ENCODE peak calls at places on chromosomes 11 and 22, in four cellular contexts. S, B, V and R are unnamed samples.

GRCh38 chr22:50603511-50604255 is 3.1 kb downstream of the MAPK8IP2 start:
- DNase-seq in S (no peak), B (no peak), V (no peak), R (no peak)

GRCh38 chr11:114059278-114059983 is at the start of gene ZBTB16:
- DNase-seq in S (peak; percentile 82), B (peak; percentile 79), V (no peak), R (peak; percentile 92)

GRCh38 chr22:24951942-24952836 is at the start of gene KIAA1671:
- DNase-seq in S (peak; percentile 98), B (peak; percentile 98), V (peak; percentile 27), R (peak; percentile 98)

GRCh38 chr11:76638267-76639197 is 32.0 kb downstream of the LRRC32 start:
- DNase-seq in S (no peak), B (no peak), V (no peak), R (no peak)

GRCh38 chr22:27207907-27208306 is 550.5 kb downstream of the MIAT start:
- DNase-seq in S (no peak), B (no peak), V (peak; percentile 39), R (no peak)

GRCh38 chr11:75603791-75604736 is 42.0 kb downstream of the SERPINH1 start:
- DNase-seq in S (no peak), B (no peak), V (peak; percentile 96), R (no peak)

GRCh38 chr11:60563553-60564235 is 48.5 kb downstream of the MS4A13 start:
- DNase-seq in S (peak; percentile 48), B (peak; percentile 16), V (no peak), R (peak; percentile 64)

GRCh38 chr11:110184974-110185597 is 91.9 kb downstream of the ZC3H12C start:
- DNase-seq in S (no peak), B (no peak), V (peak; percentile 83), R (no peak)

GRCh38 chr11:128146926-128147605 is 440.3 kb downstream of the ETS1 start:
- DNase-seq in S (no peak), B (no peak), V (no peak), R (no peak)

GRCh38 chr11:130715085-130715932 is 201.0 kb downstream of the SNX19 start:
- DNase-seq in S (no peak), B (no peak), V (no peak), R (no peak)

GRCh38 chr22:19168088-19168890 is 10.2 kb downstream of the SLC25A1 start:
- DNase-seq in S (no peak), B (no peak), V (no peak), R (peak; percentile 42)

GRCh38 chr11:64263021-64263946 is 12.0 kb downstream of the PLCB3 start:
- DNase-seq in S (no peak), B (peak; percentile 62), V (peak; percentile 56), R (peak; percentile 62)

GRCh38 chr22:47155912-47156311 is 393.5 kb downstream of the TBC1D22A start:
- DNase-seq in S (no peak), B (no peak), V (no peak), R (no peak)
- H4K5ac ChIP-seq in S (no peak overlapping the region), B (no peak overlapping the region), V (no peak overlapping the region), R (no peak overlapping the region)

GRCh38 chr11:116189378-116190170 is 583.2 kb downstream of the BUD13 start:
- DNase-seq in S (no peak), B (peak; percentile 62), V (no peak), R (no peak)
- H3K56ac ChIP-seq in S (no peak overlapping the region), B (no peak overlapping the region), V (no peak overlapping the region), R (no peak overlapping the region)

DNA sequence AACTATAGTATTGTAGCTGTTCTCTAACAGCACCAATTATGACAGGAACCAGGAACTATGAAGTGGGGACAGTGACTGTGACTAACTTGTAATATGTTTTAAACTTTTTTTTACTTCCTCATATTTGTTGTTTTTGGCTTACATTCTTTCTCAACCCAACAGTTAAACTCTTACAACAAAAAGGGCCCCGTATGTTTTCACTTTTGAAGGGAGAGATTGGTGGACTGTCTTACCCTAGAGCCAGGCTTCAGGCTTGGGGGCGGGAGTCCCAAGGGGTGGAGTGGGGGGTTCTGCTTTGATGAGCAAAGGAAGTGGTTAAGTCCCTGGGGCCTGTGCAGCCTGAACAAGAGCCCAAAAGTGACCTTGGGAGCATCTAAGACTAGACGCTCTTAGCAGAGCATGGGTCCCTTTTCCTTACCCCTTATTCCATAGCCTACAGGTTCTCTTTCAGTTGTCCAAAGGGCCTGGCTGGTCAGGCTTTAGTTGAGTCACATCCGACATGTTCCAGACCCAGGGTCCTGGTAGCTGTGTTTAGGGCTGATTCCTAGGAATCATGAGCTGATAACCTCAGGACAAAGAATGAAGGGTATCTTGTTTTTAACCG is 38.8 kb downstream of the STIM1 start:
- DNase-seq in S (no peak), B (no peak), V (peak; percentile 22), R (no peak)
- H4K5ac ChIP-seq in S (no peak overlapping the region), B (no peak overlapping the region), V (no peak overlapping the region), R (no peak overlapping the region)

GRCh38 chr11:59262419-59262818 is 49.7 kb upstream of the MPEG1 start:
- DNase-seq in S (no peak), B (no peak), V (no peak), R (no peak)

GRCh38 chr11:59259867-59260475 is 47.2 kb upstream of the MPEG1 start:
- DNase-seq in S (no peak), B (no peak), V (no peak), R (no peak)

GRCh38 chr11:59263225-59263894 is 50.6 kb upstream of the MPEG1 start:
- DNase-seq in S (peak; percentile 82), B (peak; percentile 64), V (no peak), R (peak; percentile 79)

GRCh38 chr11:59259047-59259446 is 46.3 kb upstream of the MPEG1 start:
- DNase-seq in S (no peak), B (no peak), V (no peak), R (no peak)

GRCh38 chr11:59261150-59261549 is 48.4 kb upstream of the MPEG1 start:
- DNase-seq in S (no peak), B (peak; percentile 8), V (no peak), R (no peak)
- H3K56ac ChIP-seq in S (no peak overlapping the region), B (no peak overlapping the region), V (no peak overlapping the region), R (no peak overlapping the region)

DNA sequence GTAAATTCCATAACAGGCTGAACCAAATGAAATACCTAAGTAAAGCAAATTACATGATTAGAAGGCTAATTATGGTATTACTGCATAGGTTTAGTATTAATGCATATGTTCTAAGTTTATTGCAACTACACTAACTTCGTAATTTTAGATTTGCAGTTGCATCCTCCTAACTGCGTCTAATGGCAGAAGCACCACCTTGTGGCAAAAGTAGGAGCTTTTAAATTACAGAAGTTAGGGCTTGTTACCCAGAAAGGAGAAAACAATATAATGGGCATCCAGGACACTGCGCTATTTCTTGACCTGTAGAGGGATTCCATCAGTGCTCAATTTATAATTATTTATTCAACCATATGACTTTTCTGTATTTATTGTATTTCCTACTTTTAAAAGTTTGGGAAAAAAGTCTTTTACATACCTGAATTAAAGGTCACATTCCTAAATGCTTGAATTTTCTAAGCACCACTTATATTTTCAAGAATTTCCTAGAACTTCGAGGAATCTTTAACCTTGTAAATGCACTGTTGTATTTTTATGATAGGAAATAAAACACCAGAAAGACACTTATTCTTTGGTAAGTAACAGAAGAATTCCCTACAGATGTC is 16.3 kb upstream of the GPR83 start:
- DNase-seq in S (no peak), B (peak; percentile 56), V (peak; percentile 59), R (no peak)
- H4K5ac ChIP-seq in S (no peak overlapping the region), B (no peak overlapping the region), V (no peak overlapping the region), R (no peak overlapping the region)

GRCh38 chr22:31098633-31099110 is 8.7 kb downstream of the SELENOM start:
- DNase-seq in S (peak; percentile 88), B (peak; percentile 81), V (no peak), R (peak; percentile 94)
- H3K56ac ChIP-seq in S (peak overlapping the region; percentile 37), B (peak overlapping the region; percentile 45), V (no peak overlapping the region), R (no peak overlapping the region)

DNA sequence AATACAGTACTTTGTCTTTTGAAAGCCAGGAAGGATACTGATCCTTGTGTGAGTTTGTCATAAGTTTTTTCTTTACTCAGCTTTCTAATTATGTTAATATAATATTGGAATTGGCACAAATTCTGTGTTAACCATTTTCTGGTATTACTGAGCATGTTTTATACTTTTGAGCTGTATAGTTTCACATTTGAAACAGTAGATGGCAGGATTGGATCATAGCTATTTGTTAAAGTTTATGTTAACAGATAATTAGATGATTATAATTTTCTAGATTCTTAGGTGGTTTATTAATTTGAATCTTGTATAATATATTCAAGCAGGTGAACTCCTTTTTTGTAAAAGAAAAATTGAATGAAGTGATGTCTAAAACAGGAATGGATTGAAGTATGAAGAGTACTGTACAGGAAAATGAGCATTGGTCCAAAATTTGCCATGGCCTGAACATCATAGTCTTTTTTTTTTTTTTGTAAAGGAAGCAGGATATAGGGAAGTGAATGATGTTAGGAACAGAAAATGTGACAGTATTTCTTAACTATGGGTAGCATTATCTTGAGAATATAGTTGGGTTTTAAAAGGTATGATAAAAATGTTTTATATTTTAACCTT is 102.0 kb downstream of the CYP2R1 start:
- DNase-seq in S (no peak), B (no peak), V (peak; percentile 28), R (no peak)
- H4K5ac ChIP-seq in S (no peak overlapping the region), B (no peak overlapping the region), V (no peak overlapping the region), R (no peak overlapping the region)